ENCODE peak calls at places on chromosomes 3 and 15, in nine cellular contexts. K is PC-3, W is left lung, C is brain microvascular endothelial cell, E is lower leg skin, Y is breast epithelium, G is tibial artery, D is testis, R is BJ. T is an unnamed sample.

GRCh38 chr15:50377867-50378751 is 23.1 kb upstream of the GABPB1 start:
- DNase-seq in E (no peak), C (no peak), W (no peak), K (no peak), Y (no peak), D (no peak), G (no peak), R (no peak), T (no peak)

GRCh38 chr3:43361077-43361476 is 74.7 kb downstream of the SNRK start:
- DNase-seq in K (no peak), R (no peak), Y (no peak), W (no peak), C (no peak), E (no peak), D (no peak), G (no peak), T (no peak)

GRCh38 chr3:19248143-19248542 is 99.8 kb downstream of the KCNH8 start:
- DNase-seq in E (no peak), W (no peak), K (no peak), R (no peak), G (no peak), Y (no peak), D (no peak), C (no peak), T (no peak)

GRCh38 chr3:117671707-117672318 is 962.2 kb downstream of the TUSC7 start:
- DNase-seq in W (no peak), K (no peak), R (no peak), Y (no peak), C (no peak), D (no peak), E (no peak), G (no peak), T (no peak)

GRCh38 chr3:63976166-63976861 is 47.0 kb downstream of the PSMD6 start:
- DNase-seq in R (peak), W (no peak), Y (no peak), C (peak), E (peak), K (peak), D (no peak), G (no peak), T (peak)

GRCh38 chr3:126080970-126081369 is 3.0 kb downstream of the SLC41A3 start:
- DNase-seq in G (no peak), Y (no peak), K (no peak), E (no peak), D (no peak), C (no peak), W (no peak), R (no peak), T (no peak)

GRCh38 chr15:71577071-71577470 is 233.3 kb upstream of the NR2E3 start:
- DNase-seq in G (no peak), R (no peak), E (no peak), C (no peak), D (no peak), Y (no peak), W (no peak), K (no peak), T (no peak)

GRCh38 chr3:9749663-9750555 is at the start of gene OGG1:
- DNase-seq in E (peak), D (peak), W (peak), Y (peak), R (peak), K (peak), C (peak), G (peak), T (peak)

GRCh38 chr3:142279965-142280590 is 54.7 kb upstream of the GK5 start:
- DNase-seq in W (no peak), E (peak), C (peak), G (peak), K (peak), Y (no peak), R (no peak), D (peak), T (peak)

GRCh38 chr15:29677871-29678431 is 144.3 kb downstream of the TJP1 start:
- DNase-seq in D (peak), R (no peak), E (no peak), Y (no peak), C (no peak), G (no peak), K (no peak), W (no peak), T (no peak)

GRCh38 chr3:16482770-16483531 is 30.5 kb downstream of the RFTN1 start:
- DNase-seq in D (no peak), C (no peak), K (no peak), W (peak), G (peak), R (no peak), E (no peak), Y (no peak), T (no peak)

GRCh38 chr15:48021336-48022086 is 99.3 kb upstream of the SLC24A5 start:
- DNase-seq in C (peak), R (no peak), E (no peak), K (peak), W (no peak), D (no peak), G (no peak), Y (no peak), T (peak)

GRCh38 chr15:60575995-60576394 is 97.1 kb upstream of the ICE2 start:
- DNase-seq in C (peak), K (peak), R (no peak), G (no peak), D (no peak), W (peak), E (no peak), Y (no peak), T (no peak)

GRCh38 chr3:117892431-117892841 is 1142.2 kb downstream of the IGSF11 start:
- DNase-seq in C (no peak), R (no peak), W (no peak), Y (no peak), E (no peak), K (no peak), D (no peak), G (no peak), T (peak)

GRCh38 chr3:13013994-13014754 is 59.1 kb downstream of the IQSEC1 start:
- DNase-seq in C (no peak), E (no peak), G (no peak), K (no peak), R (no peak), W (no peak), D (no peak), Y (peak), T (no peak)

GRCh38 chr3:41711656-41712055 is 250.2 kb downstream of the ULK4 start:
- DNase-seq in G (no peak), R (no peak), E (no peak), D (no peak), Y (no peak), C (peak), W (no peak), K (no peak), T (peak)

GRCh38 chr3:140441006-140441405 is 236.9 kb upstream of the TRIM42 start:
- DNase-seq in R (peak), C (peak), W (peak), E (no peak), G (no peak), Y (no peak), D (no peak), K (peak), T (peak)

GRCh38 chr3:141894524-141895176 is 18.2 kb downstream of the ATP1B3 start:
- DNase-seq in Y (no peak), K (peak), R (peak), W (no peak), E (no peak), G (no peak), C (peak), D (no peak), T (peak)

GRCh38 chr3:134378384-134378783 is 4.1 kb upstream of the AMOTL2 start:
- DNase-seq in K (peak), Y (peak), E (no peak), W (peak), D (peak), R (no peak), C (no peak), G (no peak), T (no peak)

GRCh38 chr3:69181592-69182211 is 59.3 kb upstream of the LMOD3 start:
- DNase-seq in K (peak), R (peak), G (no peak), W (no peak), E (no peak), Y (no peak), D (no peak), C (peak), T (peak)

GRCh38 chr3:150038830-150039229 is 68.1 kb upstream of the PFN2 start:
- DNase-seq in C (no peak), K (no peak), D (peak), R (no peak), W (no peak), E (no peak), G (no peak), Y (no peak), T (no peak)

GRCh38 chr15:58473720-58474119 is 41.9 kb downstream of the LIPC start:
- DNase-seq in K (peak), R (peak), Y (no peak), E (no peak), W (no peak), C (peak), D (no peak), G (no peak), T (peak)

GRCh38 chr15:70643106-70643782 is 120.1 kb downstream of the UACA start:
- DNase-seq in W (no peak), C (no peak), D (no peak), E (no peak), Y (no peak), K (no peak), R (no peak), G (no peak), T (no peak)

GRCh38 chr3:177440456-177441105 is 243.3 kb upstream of the TBL1XR1 start:
- DNase-seq in C (no peak), D (no peak), G (no peak), W (no peak), K (peak), Y (no peak), R (no peak), E (no peak), T (no peak)

GRCh38 chr3:195768831-195769303 is 42.9 kb downstream of the MUC4 start:
- DNase-seq in Y (peak), G (no peak), D (peak), R (no peak), C (no peak), K (no peak), W (peak), E (no peak), T (no peak)

GRCh38 chr15:98160236-98160635 is 199.7 kb downstream of the ARRDC4 start:
- DNase-seq in D (no peak), R (no peak), C (no peak), K (no peak), E (no peak), W (no peak), G (no peak), Y (no peak), T (no peak)

GRCh38 chr3:195774917-195775316 is 36.8 kb downstream of the MUC4 start:
- DNase-seq in R (no peak), E (no peak), K (peak), W (peak), D (peak), G (no peak), Y (no peak), C (peak), T (peak)

GRCh38 chr3:142353571-142353970 is 94.3 kb downstream of the XRN1 start:
- DNase-seq in C (no peak), K (no peak), R (peak), G (no peak), Y (no peak), D (no peak), W (no peak), E (no peak), T (peak)

GRCh38 chr3:72990701-72991395 is 5.8 kb upstream of the PPP4R2 start:
- DNase-seq in E (no peak), D (no peak), R (no peak), K (no peak), Y (no peak), W (no peak), C (no peak), G (no peak), T (no peak)

GRCh38 chr15:82036461-82036860 is 9.4 kb downstream of the MEX3B start:
- DNase-seq in Y (no peak), R (no peak), W (no peak), C (no peak), D (no peak), K (no peak), E (no peak), G (no peak), T (no peak)

GRCh38 chr15:92637621-92638020 is 18.0 kb downstream of the FAM174B start:
- DNase-seq in G (no peak), R (no peak), K (no peak), C (no peak), W (no peak), D (no peak), E (no peak), Y (peak), T (no peak)

GRCh38 chr3:157475921-157476395 is 27.3 kb downstream of the VEPH1 start:
- DNase-seq in K (peak), G (no peak), Y (no peak), R (peak), D (no peak), W (no peak), E (no peak), C (peak), T (peak)

GRCh38 chr15:93121089-93121488 is 32.1 kb upstream of the RGMA start:
- DNase-seq in C (no peak), G (no peak), W (no peak), Y (no peak), R (no peak), E (no peak), D (no peak), K (no peak), T (no peak)

GRCh38 chr15:74133703-74134386 is 3.5 kb downstream of the ISLR2 start:
- DNase-seq in K (no peak), Y (no peak), R (no peak), D (no peak), G (no peak), W (no peak), C (no peak), E (no peak), T (no peak)
- TF ChIP-seq CTCF in K (no peak), Y (no peak), R (no peak), D (no peak), G (no peak), W (no peak), C (no peak), E (no peak), T (no peak)

GRCh38 chr15:45117327-45118130 is 3.4 kb downstream of the DUOXA2 start:
- DNase-seq in G (no peak), C (no peak), E (no peak), K (no peak), D (no peak), R (no peak), Y (no peak), W (no peak), T (no peak)
- H3K4me3 ChIP-seq in G (peak), C (peak), E (no peak), K (peak), D (no peak), R (no peak), Y (no peak), W (no peak), T (no peak)

GRCh38 chr15:63504979-63505841 is 817 bp downstream of the USP3 start:
- DNase-seq in Y (peak), G (peak), D (peak), R (no peak), C (peak), K (peak), W (peak), E (no peak), T (peak)
- TF ChIP-seq CTCF in Y (peak), G (peak), D (no peak), R (peak), C (peak), K (no peak), W (peak), E (no peak), T (peak)

GRCh38 chr3:174815750-174816149 is 43.4 kb upstream of the NAALADL2 start:
- DNase-seq in D (no peak), R (no peak), Y (no peak), E (no peak), W (no peak), C (no peak), G (no peak), K (no peak), T (no peak)
- H3K4me3 ChIP-seq in D (no peak), R (no peak), Y (no peak), E (no peak), W (no peak), C (no peak), G (no peak), K (no peak), T (no peak)

GRCh38 chr15:41610048-41610447 is 50.2 kb upstream of the MGA start:
- DNase-seq in C (no peak), Y (no peak), G (no peak), E (no peak), R (no peak), W (no peak), D (no peak), K (peak), T (no peak)
- TF ChIP-seq CTCF in C (no peak), Y (no peak), G (no peak), E (no peak), R (no peak), W (no peak), D (no peak), K (no peak), T (no peak)

GRCh38 chr15:42581272-42581730 is 5.9 kb downstream of the STARD9 start:
- DNase-seq in Y (peak), R (no peak), K (peak), W (peak), D (peak), G (peak), E (peak), C (peak), T (peak)
- H3K4me3 ChIP-seq in Y (peak), R (peak), K (peak), W (peak), D (peak), G (peak), E (no peak), C (peak), T (peak)

T was measured in astrocyte of the spinal cord.